ENCODE peak calls at places on chromosomes 6 and 20, in six cellular contexts. A, N, C, U, R and H are unnamed samples.

GRCh38 chr20:48763183-48764030 is 64.4 kb downstream of the PREX1 start:
- DNase-seq in A (no peak), N (no peak), C (no peak), R (no peak), U (no peak), H (no peak)

GRCh38 chr20:5504061-5504739 is 187.4 kb upstream of the PROKR2 start:
- DNase-seq in N (peak), A (peak), C (no peak), R (peak), U (no peak), H (no peak)

GRCh38 chr6:38110407-38111025 is 291.0 kb downstream of the ZFAND3 start:
- DNase-seq in U (peak), A (no peak), C (no peak), R (no peak), N (no peak), H (no peak)

GRCh38 chr6:3341467-3341866 is 82.7 kb downstream of the PSMG4 start:
- DNase-seq in N (no peak), R (no peak), A (peak), C (no peak), U (peak), H (no peak)

GRCh38 chr6:138522611-138523010 is 23.3 kb upstream of the NHSL1 start:
- DNase-seq in C (no peak), A (no peak), U (no peak), R (no peak), N (no peak), H (no peak)

GRCh38 chr6:95767897-95768463 is 190.6 kb downstream of the MANEA start:
- DNase-seq in C (no peak), U (peak), R (no peak), A (no peak), N (no peak), H (no peak)

GRCh38 chr6:168206681-168207274 is 112.8 kb downstream of the DACT2 start:
- DNase-seq in U (no peak), C (no peak), A (no peak), R (no peak), N (no peak), H (no peak)

GRCh38 chr6:165181951-165182414 is 127.4 kb downstream of the C6orf118 start:
- DNase-seq in R (no peak), U (peak), A (peak), C (no peak), N (no peak), H (no peak)

GRCh38 chr6:136077834-136078576 is 172.1 kb downstream of the MTFR2 start:
- DNase-seq in U (peak), R (no peak), C (peak), A (peak), N (no peak), H (no peak)

GRCh38 chr20:25637247-25637646 is 13.4 kb upstream of the NANP start:
- DNase-seq in N (no peak), C (no peak), A (no peak), R (no peak), U (no peak), H (no peak)

GRCh38 chr20:48463916-48464315 is 363.9 kb downstream of the PREX1 start:
- DNase-seq in C (peak), A (peak), U (no peak), R (no peak), N (no peak), H (no peak)

GRCh38 chr6:44493593-44493992 is 106.1 kb downstream of the CDC5L start:
- DNase-seq in C (no peak), U (no peak), N (no peak), R (no peak), A (no peak), H (no peak)

GRCh38 chr6:113447088-113447831 is 409.9 kb upstream of the MARCKS start:
- DNase-seq in A (peak), N (no peak), C (peak), R (no peak), U (peak), H (no peak)

GRCh38 chr6:37190159-37190535 is 20.2 kb downstream of the PIM1 start:
- DNase-seq in R (no peak), N (no peak), U (no peak), A (peak), C (no peak), H (no peak)

GRCh38 chr6:130212215-130212874 is 10.4 kb downstream of the SAMD3 start:
- DNase-seq in N (no peak), R (no peak), A (no peak), C (no peak), U (no peak), H (no peak)
- H3K4me3 ChIP-seq in N (no peak), R (no peak), A (no peak), C (no peak), U (no peak), H (peak)

DNA sequence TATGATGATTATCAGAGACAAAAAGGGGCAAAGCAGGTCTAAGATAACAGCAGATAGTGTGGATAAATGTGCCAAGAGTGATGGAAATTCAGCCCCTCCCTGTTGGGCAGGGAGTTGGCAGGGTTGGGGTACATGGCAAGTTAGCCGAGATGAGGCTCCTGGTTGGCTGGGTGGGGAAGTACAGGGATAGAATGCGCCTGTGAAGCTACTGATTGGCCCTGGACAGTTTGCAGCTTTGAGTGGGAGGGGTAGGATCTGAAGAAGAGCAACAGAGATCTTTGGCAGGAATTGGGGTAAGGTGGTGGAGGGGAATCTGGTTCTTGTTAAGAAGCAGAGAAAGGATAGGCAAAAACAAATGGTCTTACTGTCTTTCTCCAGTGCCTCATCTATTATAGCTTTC is 86.6 kb upstream of the CARMIL1 start:
- DNase-seq in N (no peak), R (no peak), C (no peak), U (no peak), A (no peak), H (no peak)
- H3K4me3 ChIP-seq in N (no peak), R (no peak), C (no peak), U (no peak), A (no peak), H (no peak)

GRCh38 chr20:2837561-2837960 is 2.9 kb downstream of the PCED1A start:
- DNase-seq in N (no peak), C (no peak), A (no peak), U (no peak), R (no peak), H (no peak)

GRCh38 chr20:2840138-2840966 is at the start of the genes PCED1A and VPS16:
- DNase-seq in R (peak), C (peak), A (peak), N (peak), U (peak), H (peak)

GRCh38 chr20:2839732-2840137 is 720 bp downstream of the PCED1A start:
- DNase-seq in A (no peak), U (no peak), C (no peak), R (no peak), N (no peak), H (no peak)

GRCh38 chr20:2838170-2838797 is 2.2 kb downstream of the PCED1A start:
- DNase-seq in U (no peak), N (no peak), A (no peak), R (no peak), C (no peak), H (peak)

DNA sequence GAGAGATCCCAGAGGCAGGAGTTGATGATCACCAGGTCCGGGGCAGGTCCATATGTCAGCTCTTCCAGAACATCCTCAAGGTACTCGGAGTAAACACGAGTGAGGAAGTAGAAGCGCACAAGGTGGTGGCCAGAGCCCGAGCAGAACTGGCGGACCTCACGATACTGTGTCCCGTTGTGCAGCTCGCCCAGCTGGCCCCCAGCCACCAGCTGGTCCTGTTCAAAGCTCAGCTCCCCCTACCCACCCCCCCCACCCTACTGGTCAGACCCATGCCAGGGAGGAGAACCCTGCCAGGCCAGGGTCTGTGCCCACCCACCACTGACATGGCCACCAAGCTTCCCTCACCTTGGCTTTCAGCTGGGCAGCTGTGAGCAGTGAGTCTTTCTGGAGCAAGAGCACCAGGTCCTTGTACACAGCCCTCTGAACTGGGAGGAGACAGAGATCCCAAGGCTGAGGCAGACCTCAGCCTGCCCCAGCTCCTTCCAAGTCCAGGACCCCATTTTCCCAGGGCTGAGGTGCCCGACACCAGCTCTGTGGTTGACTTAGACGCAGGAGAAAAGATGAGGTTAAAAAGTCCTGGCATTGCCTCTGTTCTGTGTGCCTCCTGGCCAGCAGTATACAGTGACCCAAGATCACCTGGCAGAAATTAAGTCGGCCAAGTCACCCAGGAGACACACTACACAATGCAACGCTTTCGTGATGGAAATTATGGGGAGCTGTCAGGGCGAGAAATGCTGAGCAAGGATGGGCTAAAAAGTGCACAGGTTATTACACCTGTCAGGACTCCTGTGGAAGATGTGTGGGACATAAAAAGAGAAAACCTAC is 1.4 kb downstream of the PCED1A start:
- DNase-seq in C (no peak), R (no peak), A (no peak), U (no peak), N (no peak), H (no peak)
- H3K4me3 ChIP-seq in C (no peak), R (no peak), A (no peak), U (no peak), N (no peak), H (no peak)

GRCh38 chr20:23193985-23194384 is 107.9 kb upstream of the CD93 start:
- DNase-seq in R (no peak), C (no peak), U (peak), A (no peak), N (no peak), H (no peak)
- H3K4me3 ChIP-seq in R (no peak), C (no peak), U (no peak), A (no peak), N (no peak), H (no peak)

GRCh38 chr6:16196958-16197576 is 41.3 kb upstream of the GMPR start:
- DNase-seq in C (no peak), N (no peak), R (no peak), U (no peak), A (no peak), H (no peak)

GRCh38 chr6:16201706-16202105 is 36.7 kb upstream of the GMPR start:
- DNase-seq in C (no peak), U (no peak), N (no peak), A (no peak), R (peak), H (no peak)

GRCh38 chr6:16199792-16200191 is 38.6 kb upstream of the GMPR start:
- DNase-seq in A (no peak), R (no peak), U (no peak), N (no peak), C (no peak), H (no peak)

GRCh38 chr6:16198061-16198705 is 40.2 kb upstream of the GMPR start:
- DNase-seq in C (no peak), N (no peak), U (no peak), A (no peak), R (no peak), H (no peak)

GRCh38 chr6:16200231-16200941 is 38.0 kb upstream of the GMPR start:
- DNase-seq in N (no peak), U (no peak), C (no peak), R (no peak), A (no peak), H (no peak)
- H3K4me3 ChIP-seq in N (no peak), U (no peak), C (no peak), R (no peak), A (no peak), H (no peak)